ENCODE peak calls at places on chromosomes 7 and 10, in seven cellular contexts. S is NCI-H345, Q is body of pancreas, N is islet precursor cell, I is Karpas-422, P is endothelial cell, Y is fibroblast of the conjunctiva. R is an unnamed sample.

GRCh38 chr7:143394777-143395176 is 13.6 kb downstream of the ZYX start:
- DNase-seq in S (no peak), Q (no peak), N (peak), I (no peak), P (no peak), Y (no peak), R (no peak)

GRCh38 chr7:50595538-50596102 is 30.4 kb upstream of the DDC start:
- DNase-seq in S (peak), Q (no peak), N (no peak), I (peak), P (peak), Y (peak), R (no peak)

GRCh38 chr10:77151395-77151794 is 486.2 kb downstream of the KCNMA1 start:
- DNase-seq in S (no peak), Q (no peak), N (no peak), I (no peak), P (no peak), Y (no peak), R (no peak)

GRCh38 chr10:36779238-36779846 is 346.1 kb upstream of the ANKRD30A start:
- DNase-seq in S (peak), Q (peak), N (peak), I (peak), P (peak), Y (peak), R (peak)

GRCh38 chr10:21517983-21518628 is 7.4 kb downstream of the SKIDA1 start:
- DNase-seq in S (no peak), Q (no peak), N (no peak), I (peak), P (no peak), Y (no peak), R (no peak)

GRCh38 chr10:132023092-132023811 is 41.5 kb upstream of the BNIP3 start:
- DNase-seq in S (peak), Q (peak), N (peak), I (peak), P (peak), Y (peak), R (peak)

GRCh38 chr7:39978252-39978934 is 28.3 kb downstream of the CDK13 start:
- DNase-seq in S (no peak), Q (no peak), N (no peak), I (peak), P (no peak), Y (no peak), R (no peak)

GRCh38 chr7:144827581-144828139 is 8.2 kb downstream of the TPK1 start:
- DNase-seq in S (no peak), Q (no peak), N (no peak), I (no peak), P (no peak), Y (peak), R (no peak)

GRCh38 chr10:31147220-31147608 is 115.5 kb upstream of the ZNF438 start:
- DNase-seq in S (no peak), Q (no peak), N (peak), I (no peak), P (no peak), Y (no peak), R (no peak)

GRCh38 chr10:44935201-44935960 is 24.2 kb upstream of the RASSF4 start:
- DNase-seq in S (no peak), Q (peak), N (peak), I (no peak), P (no peak), Y (no peak), R (peak)

GRCh38 chr10:97701438-97702064 is 12.0 kb upstream of the MARVELD1 start:
- DNase-seq in S (peak), Q (peak), N (peak), I (peak), P (peak), Y (peak), R (peak)

GRCh38 chr10:101749511-101750016 is 26.4 kb downstream of the FGF8 start:
- DNase-seq in S (no peak), Q (no peak), N (peak), I (no peak), P (no peak), Y (no peak), R (peak)

GRCh38 chr10:21217107-21217506 is 308.4 kb downstream of the SKIDA1 start:
- DNase-seq in S (no peak), Q (no peak), N (no peak), I (no peak), P (no peak), Y (no peak), R (no peak)

GRCh38 chr10:60175418-60175817 is 214.3 kb downstream of the ANK3 start:
- DNase-seq in S (no peak), Q (no peak), N (peak), I (no peak), P (peak), Y (no peak), R (peak)

GRCh38 chr10:111085690-111086353 is 9.0 kb downstream of the ADRA2A start:
- DNase-seq in S (no peak), Q (no peak), N (peak), I (no peak), P (no peak), Y (no peak), R (no peak)

GRCh38 chr7:21671859-21672258 is 129.0 kb downstream of the DNAH11 start:
- DNase-seq in S (no peak), Q (no peak), N (no peak), I (peak), P (no peak), Y (no peak), R (no peak)

GRCh38 chr7:134995239-134996096 is 9.2 kb downstream of the AGBL3 start:
- DNase-seq in S (no peak), Q (no peak), N (no peak), I (no peak), P (no peak), Y (no peak), R (no peak)

GRCh38 chr10:123132576-123133477 is 2.9 kb upstream of the HMX3 start:
- DNase-seq in S (peak), Q (peak), N (peak), I (peak), P (peak), Y (peak), R (peak)

GRCh38 chr7:1727079-1727478 is 57.0 kb downstream of the ELFN1 start:
- DNase-seq in S (no peak), Q (no peak), N (no peak), I (no peak), P (no peak), Y (no peak), R (no peak)

GRCh38 chr7:112201421-112201820 is 4.8 kb downstream of the DOCK4 start:
- DNase-seq in S (no peak), Q (no peak), N (no peak), I (no peak), P (no peak), Y (peak), R (no peak)

GRCh38 chr10:6089334-6090219 is 743 bp downstream of the RBM17 start:
- DNase-seq in S (no peak), Q (peak), N (peak), I (peak), P (peak), Y (no peak), R (peak)

GRCh38 chr7:43553999-43554398 is 28.9 kb upstream of the STK17A start:
- DNase-seq in S (no peak), Q (no peak), N (no peak), I (no peak), P (no peak), Y (peak), R (no peak)

GRCh38 chr7:7136857-7137309 is 45.5 kb upstream of the C1GALT1 start:
- DNase-seq in S (no peak), Q (no peak), N (no peak), I (no peak), P (no peak), Y (no peak), R (no peak)

GRCh38 chr10:112369495-112370423 is 4.2 kb upstream of the ACSL5 start:
- DNase-seq in S (no peak), Q (no peak), N (no peak), I (no peak), P (no peak), Y (no peak), R (no peak)

GRCh38 chr10:76034236-76035009 is 603.0 kb downstream of the LRMDA start:
- DNase-seq in S (peak), Q (no peak), N (peak), I (no peak), P (no peak), Y (no peak), R (peak)

GRCh38 chr7:42082144-42082543 is 154.9 kb downstream of the GLI3 start:
- DNase-seq in S (no peak), Q (no peak), N (no peak), I (no peak), P (no peak), Y (no peak), R (no peak)

GRCh38 chr10:93384006-93384405 is 98.1 kb downstream of the MYOF start:
- DNase-seq in S (no peak), Q (no peak), N (peak), I (no peak), P (no peak), Y (no peak), R (peak)

GRCh38 chr10:114513397-114513796 is 109.1 kb upstream of the AFAP1L2 start:
- DNase-seq in S (no peak), Q (no peak), N (no peak), I (no peak), P (no peak), Y (no peak), R (no peak)

GRCh38 chr10:79487296-79488194 is 24.8 kb upstream of the EIF5AL1 start:
- DNase-seq in S (peak), Q (peak), N (peak), I (peak), P (peak), Y (peak), R (peak)

GRCh38 chr10:86231796-86232560 is 134.6 kb downstream of the GRID1 start:
- DNase-seq in S (no peak), Q (no peak), N (no peak), I (no peak), P (no peak), Y (no peak), R (peak)

GRCh38 chr10:18523025-18523424 is 128.4 kb downstream of the NSUN6 start:
- DNase-seq in S (no peak), Q (no peak), N (no peak), I (no peak), P (no peak), Y (no peak), R (no peak)

GRCh38 chr7:150962743-150963399 is 15.2 kb downstream of the KCNH2 start:
- DNase-seq in S (peak), Q (peak), N (peak), I (peak), P (peak), Y (peak), R (peak)

GRCh38 chr7:77419102-77419501 is 3.0 kb upstream of the GSAP start:
- DNase-seq in S (no peak), Q (no peak), N (no peak), I (no peak), P (no peak), Y (no peak), R (no peak)

GRCh38 chr10:8095962-8096361 is 41.5 kb downstream of the GATA3 start:
- DNase-seq in S (no peak), Q (no peak), N (peak), I (no peak), P (no peak), Y (no peak), R (peak)

GRCh38 chr10:1166101-1166827 is 110.1 kb downstream of the WDR37 start:
- DNase-seq in S (no peak), Q (no peak), N (peak), I (no peak), P (no peak), Y (no peak), R (no peak)

GRCh38 chr7:157089100-157089510 is 49.6 kb upstream of the UBE3C start:
- DNase-seq in S (no peak), Q (no peak), N (peak), I (no peak), P (no peak), Y (no peak), R (no peak)

GRCh38 chr7:3194501-3195141 is 106.4 kb upstream of the SDK1 start:
- DNase-seq in S (no peak), Q (peak), N (no peak), I (no peak), P (no peak), Y (peak), R (peak)

GRCh38 chr7:132944774-132945173 is 137.1 kb downstream of the CHCHD3 start:
- DNase-seq in S (no peak), Q (no peak), N (no peak), I (no peak), P (no peak), Y (no peak), R (no peak)

GRCh38 chr7:158283016-158283974 is 304.3 kb downstream of the PTPRN2 start:
- DNase-seq in S (peak), Q (no peak), N (peak), I (no peak), P (no peak), Y (no peak), R (no peak)

GRCh38 chr7:11458736-11459483 is 373.1 kb downstream of the THSD7A start:
- DNase-seq in S (no peak), Q (peak), N (no peak), I (no peak), P (no peak), Y (peak), R (no peak)

R was measured in ELF-1.